ENCODE peak calls at places on chromosomes 11 and 22, in five cellular contexts. S, D, N, R and W are unnamed samples.

GRCh38 chr11:16857186-16857585 is 118.7 kb downstream of the C11orf58 start:
- DNase-seq in S (no peak), D (no peak), N (no peak), R (no peak), W (no peak)

GRCh38 chr11:124204008-124204407 is 20.9 kb downstream of the OR10D3 start:
- DNase-seq in S (no peak), D (no peak), N (no peak), R (no peak), W (no peak)

GRCh38 chr11:61507962-61508824 is at the start of gene LRRC10B:
- DNase-seq in S (peak), D (peak), N (no peak), R (peak), W (no peak)

GRCh38 chr22:29351891-29352290 is 36.4 kb upstream of the RASL10A start:
- DNase-seq in S (no peak), D (no peak), N (no peak), R (peak), W (no peak)

GRCh38 chr11:61378713-61379313 is 13.6 kb upstream of the TMEM216 start:
- DNase-seq in S (no peak), D (peak), N (no peak), R (no peak), W (peak)

GRCh38 chr11:17313349-17314231 is 37.1 kb downstream of the NUCB2 start:
- DNase-seq in S (no peak), D (no peak), N (no peak), R (no peak), W (no peak)

GRCh38 chr22:43533656-43534428 is 122.0 kb downstream of the MPPED1 start:
- DNase-seq in S (no peak), D (no peak), N (peak), R (no peak), W (no peak)

GRCh38 chr11:76048763-76049162 is 157.5 kb downstream of the WNT11 start:
- DNase-seq in S (peak), D (no peak), N (no peak), R (peak), W (no peak)

GRCh38 chr22:49330421-49331222 is 497.1 kb downstream of the BRD1 start:
- DNase-seq in S (no peak), D (no peak), N (peak), R (no peak), W (no peak)

GRCh38 chr11:10304495-10305261 is at the start of gene ADM:
- DNase-seq in S (peak), D (peak), N (peak), R (peak), W (peak)

GRCh38 chr11:69202511-69203221 is 46.9 kb downstream of the SMIM38 start:
- DNase-seq in S (no peak), D (no peak), N (no peak), R (no peak), W (no peak)

GRCh38 chr11:66002648-66003225 is 434 bp downstream of the BANF1 start:
- DNase-seq in S (no peak), D (peak), N (no peak), R (no peak), W (peak)